ENCODE peak calls at places on chromosome 6, in eight cellular contexts. O is spleen, I is pancreas, P is ascending aorta, X is tibial artery, W is cardiac muscle cell, U is Karpas-422, E is small intestine. H is an unnamed sample. For H3K4me1 and H3K9me3, the result is how much of the 10 kb centered on the place peaks cover.

GRCh38 chr6:158070513-158070912 is 88.8 kb downstream of the SYNJ2 start:
- DNase-seq in W (no peak), X (no peak), P (no peak), O (no peak), E (no peak), I (no peak), U (no peak), H (no peak)

GRCh38 chr6:137401058-137401457 is 93.1 kb downstream of the OLIG3 start:
- DNase-seq in W (no peak), O (no peak), I (no peak), P (no peak), U (no peak), E (no peak), X (no peak), H (no peak)

GRCh38 chr6:152130441-152130840 is 323.0 kb downstream of the ESR1 start:
- DNase-seq in O (no peak), P (no peak), U (no peak), E (no peak), I (no peak), W (no peak), X (no peak), H (no peak)

GRCh38 chr6:21371676-21372161 is 221.8 kb upstream of the SOX4 start:
- DNase-seq in P (no peak), W (peak), X (no peak), E (peak), I (no peak), O (no peak), U (no peak), H (no peak)

GRCh38 chr6:52929321-52930164 is 20.0 kb upstream of the GSTA3 start:
- DNase-seq in I (no peak), U (no peak), P (no peak), W (no peak), E (peak), X (no peak), O (no peak), H (peak)

GRCh38 chr6:168201799-168202198 is 117.8 kb downstream of the DACT2 start:
- DNase-seq in E (no peak), U (no peak), X (no peak), O (no peak), W (no peak), P (no peak), I (no peak), H (no peak)

GRCh38 chr6:47512872-47513271 is 35.3 kb downstream of the CD2AP start:
- DNase-seq in E (no peak), U (no peak), W (no peak), O (no peak), X (no peak), P (no peak), I (no peak), H (no peak)

GRCh38 chr6:41021832-41022231 is 17.2 kb downstream of the UNC5CL start:
- DNase-seq in O (no peak), X (no peak), P (no peak), I (no peak), U (no peak), W (peak), E (no peak), H (no peak)

GRCh38 chr6:158353851-158354508 is 41.7 kb downstream of the TULP4 start:
- DNase-seq in I (no peak), U (no peak), E (no peak), W (no peak), P (no peak), X (no peak), O (no peak), H (no peak)

GRCh38 chr6:117267766-117268534 is 2.6 kb downstream of the VGLL2 start:
- DNase-seq in O (no peak), X (no peak), P (no peak), I (no peak), U (peak), W (peak), E (no peak), H (no peak)

GRCh38 chr6:109527989-109528388 is 45.0 kb upstream of the ZBTB24 start:
- DNase-seq in I (no peak), U (peak), E (no peak), X (no peak), W (peak), O (no peak), P (no peak), H (no peak)

GRCh38 chr6:134238006-134238405 is 79.9 kb downstream of the SGK1 start:
- DNase-seq in W (no peak), U (no peak), O (no peak), X (no peak), E (no peak), I (no peak), P (no peak), H (no peak)

GRCh38 chr6:106119526-106119925 is 33.4 kb downstream of the PRDM1 start:
- DNase-seq in W (no peak), U (no peak), O (no peak), I (no peak), P (no peak), X (no peak), E (no peak), H (no peak)

GRCh38 chr6:154352898-154353585 is 3.6 kb downstream of the IPCEF1 start:
- DNase-seq in W (no peak), O (no peak), P (no peak), E (no peak), U (no peak), X (no peak), I (no peak), H (no peak)

GRCh38 chr6:125014157-125014957 is 52.1 kb downstream of the RNF217 start:
- DNase-seq in O (no peak), E (no peak), I (no peak), P (no peak), W (no peak), U (no peak), X (no peak), H (no peak)

GRCh38 chr6:144898052-144898689 is 613.0 kb downstream of the UTRN start:
- DNase-seq in E (no peak), I (no peak), U (no peak), O (no peak), P (no peak), W (no peak), X (no peak), H (no peak)

GRCh38 chr6:144897441-144897921 is 612.3 kb downstream of the UTRN start:
- DNase-seq in P (no peak), O (no peak), I (no peak), U (no peak), X (no peak), W (no peak), E (no peak), H (no peak)

GRCh38 chr6:144899161-144899560 is 614.0 kb downstream of the UTRN start:
- DNase-seq in U (no peak), I (no peak), X (no peak), P (no peak), W (no peak), E (no peak), O (no peak), H (no peak)

GRCh38 chr6:144896876-144897275 is 611.7 kb downstream of the UTRN start:
- DNase-seq in P (no peak), E (no peak), W (no peak), U (no peak), O (no peak), I (no peak), X (no peak), H (no peak)

GRCh38 chr6:144898741-144899140 is 613.6 kb downstream of the UTRN start:
- DNase-seq in X (no peak), O (no peak), I (no peak), E (no peak), W (no peak), P (no peak), U (no peak), H (no peak)
- H3K4me1 ChIP-seq in X (under half), O (under half), I (under half), E (under half), W (under half), P (under half), U (under half), H (under half)

DNA sequence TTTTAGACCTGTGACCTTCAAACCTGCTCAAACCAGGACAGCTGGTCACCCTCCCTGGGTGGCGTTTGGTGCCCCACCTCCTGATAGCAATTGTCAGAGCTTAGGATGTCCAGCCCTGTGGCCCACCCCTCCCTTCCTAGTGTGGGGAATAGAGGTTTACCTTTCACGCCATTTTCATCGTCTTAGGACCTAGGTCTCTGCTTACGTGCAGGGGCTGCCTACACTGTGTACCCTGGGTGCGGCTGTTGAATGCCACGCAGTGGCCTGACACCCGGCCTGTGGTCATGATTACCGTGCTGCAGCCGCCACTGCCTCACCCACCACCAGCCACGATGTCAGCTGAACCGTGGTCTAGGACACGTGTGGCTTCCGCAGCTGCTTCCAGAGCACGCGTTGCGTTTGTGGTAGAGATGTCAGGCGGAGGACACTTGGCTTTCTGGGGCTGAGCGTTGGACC is 157.3 kb downstream of the DTNBP1 start:
- DNase-seq in O (peak), W (no peak), I (no peak), U (no peak), X (peak), E (no peak), P (no peak), H (no peak)
- H3K4me3 ChIP-seq in O (no peak), W (no peak), I (no peak), U (no peak), X (peak), E (no peak), P (no peak), H (no peak)

GRCh38 chr6:108170607-108171290 is 4.9 kb downstream of the NR2E1 start:
- DNase-seq in O (no peak), U (no peak), P (no peak), E (no peak), X (no peak), I (no peak), W (no peak), H (no peak)
- H3K9me3 ChIP-seq in O (under half), U (under half), P (under half), E (under half), X (under half), I (under half), W (under half), H (under half)

GRCh38 chr6:63403725-63404124 is 83.9 kb upstream of the LGSN start:
- DNase-seq in W (no peak), O (no peak), U (no peak), E (no peak), I (no peak), X (no peak), P (no peak), H (no peak)
- H3K4me1 ChIP-seq in W (under half), O (under half), U (under half), E (under half), I (under half), X (under half), P (under half), H (under half)

GRCh38 chr6:24996145-24996836 is 60.5 kb upstream of the RIPOR2 start:
- DNase-seq in W (no peak), O (no peak), P (no peak), E (no peak), U (peak), X (no peak), I (no peak), H (no peak)
- H3K4me3 ChIP-seq in W (no peak), O (no peak), P (no peak), E (no peak), U (no peak), X (no peak), I (no peak), H (no peak)

DNA sequence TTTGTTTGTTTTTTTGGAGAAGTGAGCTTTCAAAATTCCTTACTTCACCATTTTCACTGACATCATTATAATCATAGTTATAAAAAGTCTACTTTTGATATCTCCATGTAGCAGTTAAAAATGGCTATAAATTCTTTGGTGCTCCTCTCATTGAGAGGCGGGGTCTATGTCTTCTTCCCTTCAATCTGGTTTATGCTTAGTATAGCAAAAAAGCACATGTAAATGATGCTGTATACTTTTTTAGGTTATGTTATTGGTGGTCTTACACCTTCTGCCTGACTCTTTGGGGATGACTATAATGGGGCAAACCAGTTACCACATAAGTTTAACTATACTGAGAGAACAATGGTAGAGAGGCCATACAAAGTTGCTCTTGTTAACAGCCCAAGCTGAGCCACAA is 289.6 kb downstream of the EPM2A start:
- DNase-seq in O (no peak), X (no peak), W (no peak), I (no peak), U (no peak), P (no peak), E (no peak), H (no peak)
- H3K9me3 ChIP-seq in O (half or more), X (under half), W (under half), I (under half), U (under half), P (under half), E (under half), H (under half)

DNA sequence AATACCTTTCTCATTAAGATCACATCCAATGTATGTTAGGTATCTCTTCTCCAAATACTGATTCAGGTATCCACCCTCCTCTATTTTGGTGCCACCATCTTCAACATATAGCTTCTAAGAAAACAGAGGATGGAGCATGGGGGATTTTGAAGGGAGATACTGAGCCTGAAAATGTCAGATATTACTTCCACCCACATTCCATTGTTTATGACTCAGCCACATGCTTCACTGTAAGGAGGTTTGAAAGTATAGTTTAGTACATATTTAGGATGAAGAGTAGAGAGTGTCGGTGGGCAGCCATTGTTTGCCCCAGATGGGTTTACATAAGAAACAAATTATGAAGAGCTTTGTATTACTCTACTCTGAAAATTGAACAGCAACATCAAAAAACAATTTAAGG is 286.7 kb downstream of the TFAP2B start:
- DNase-seq in X (no peak), I (no peak), O (no peak), P (no peak), W (no peak), E (no peak), U (no peak), H (no peak)
- H3K4me1 ChIP-seq in X (under half), I (under half), O (under half), P (under half), W (under half), E (under half), U (under half), H (under half)